ENCODE peak calls at places on chromosomes 13 and 19, in four cellular contexts. N is ELR; F is stimulated activated CD8-positive, alpha-beta memory T cell treated with anti-CD3 and anti-CD28 coated beads, Interleukin-4, amount 100 ng/mL, for 1 hour; U is ecto neural progenitor cell. Z is an unnamed sample.
A peak's percentile ranks its signal among the peaks of the same experiment; 100 is the strongest.

GRCh38 chr13:80168089-80168850 is 172.7 kb downstream of the SPRY2 start:
- DNase-seq in F (no peak), U (no peak), N (peak; percentile 42), Z (no peak)

GRCh38 chr19:15540435-15540834 is 32.1 kb downstream of the CYP4F22 start:
- DNase-seq in N (no peak), F (no peak), U (no peak), Z (no peak)

GRCh38 chr19:35845215-35846037 is 6.9 kb downstream of the NPHS1 start:
- DNase-seq in N (peak; percentile 30), U (no peak), F (no peak), Z (peak; percentile 37)

GRCh38 chr19:13022111-13022858 is 27.0 kb downstream of the NFIX start:
- DNase-seq in N (peak; percentile 28), F (no peak), U (no peak), Z (no peak)

GRCh38 chr19:10565028-10565566 is 713 bp downstream of the KRI1 start:
- DNase-seq in U (peak; percentile 72), F (no peak), N (peak; percentile 70), Z (peak; percentile 85)

GRCh38 chr19:4878491-4878968 is 11.1 kb upstream of the PLIN3 start:
- DNase-seq in N (no peak), U (peak; percentile 51), F (no peak), Z (no peak)

GRCh38 chr19:17090501-17091074 is 15.0 kb downstream of the MYO9B start:
- DNase-seq in N (peak; percentile 87), F (no peak), U (no peak), Z (no peak)

GRCh38 chr19:29548483-29549085 is 22.8 kb downstream of the VSTM2B start:
- DNase-seq in N (no peak), U (no peak), F (no peak), Z (no peak)

GRCh38 chr13:109788372-109789195 is 2.2 kb upstream of the IRS2 start:
- DNase-seq in N (no peak), U (no peak), F (no peak), Z (no peak)

GRCh38 chr19:3983936-3984583 is 1.2 kb downstream of the EEF2 start:
- DNase-seq in U (peak; percentile 55), F (no peak), N (peak; percentile 58), Z (no peak)

GRCh38 chr13:43597599-43597945 is 189.2 kb downstream of the ENOX1 start:
- DNase-seq in U (no peak), N (no peak), F (no peak), Z (no peak)

GRCh38 chr13:110057052-110057451 is 249.9 kb downstream of the COL4A1 start:
- DNase-seq in U (no peak), F (no peak), N (no peak), Z (no peak)

GRCh38 chr13:87123987-87124784 is 547.0 kb upstream of the SLITRK5 start:
- DNase-seq in U (peak; percentile 51), N (peak; percentile 97), F (no peak), Z (peak; percentile 75)

GRCh38 chr19:56314018-56314583 is 538 bp downstream of the ZSCAN5A start:
- DNase-seq in U (no peak), N (peak; percentile 1), F (no peak), Z (peak; percentile 86)

GRCh38 chr19:47023448-47023794 is 3.8 kb downstream of the NPAS1 start:
- DNase-seq in N (no peak), F (no peak), U (peak; percentile 37), Z (no peak)

GRCh38 chr13:96052655-96053002 is 572 bp downstream of the UGGT2 start:
- DNase-seq in U (no peak), N (peak; percentile 77), F (no peak), Z (peak; percentile 59)

GRCh38 chr13:47463726-47464125 is 537.3 kb downstream of the SUCLA2 start:
- DNase-seq in F (no peak), N (peak; percentile 77), U (peak; percentile 43), Z (no peak)

GRCh38 chr13:110062077-110062776 is 244.7 kb downstream of the COL4A1 start:
- DNase-seq in N (peak; percentile 36), F (no peak), U (no peak), Z (no peak)

GRCh38 chr19:52110780-52111179 is 15.2 kb upstream of the ZNF841 start:
- DNase-seq in F (no peak), N (no peak), U (no peak), Z (no peak)

GRCh38 chr19:4566402-4567051 is 7.0 kb upstream of the SEMA6B start:
- DNase-seq in N (no peak), U (no peak), F (no peak), Z (peak; percentile 41)

GRCh38 chr13:44171861-44172260 is 201.8 kb upstream of the SERP2 start:
- DNase-seq in F (no peak), N (no peak), U (no peak), Z (no peak)

GRCh38 chr19:16446108-16447014 is 25.4 kb downstream of the EPS15L1 start:
- DNase-seq in F (no peak), N (no peak), U (no peak), Z (no peak)

GRCh38 chr19:31095100-31095804 is 254.0 kb downstream of the TSHZ3 start:
- DNase-seq in F (no peak), N (no peak), U (no peak), Z (no peak)

GRCh38 chr19:48367855-48368254 is 3.7 kb downstream of the SYNGR4 start:
- DNase-seq in F (no peak), U (no peak), N (no peak), Z (no peak)

GRCh38 chr19:36113895-36114762 is 546 bp downstream of the POLR2I start:
- DNase-seq in N (peak; percentile 52), F (no peak), U (peak; percentile 51), Z (peak; percentile 73)

GRCh38 chr13:102089177-102089576 is 312.7 kb downstream of the FGF14 start:
- DNase-seq in N (peak; percentile 9), F (no peak), U (no peak), Z (peak; percentile 11)

GRCh38 chr19:7004313-7004931 is 16.8 kb downstream of the MBD3L2B start:
- DNase-seq in F (no peak), U (no peak), N (no peak), Z (peak; percentile 18)

GRCh38 chr19:53951436-53951835 is 11.3 kb upstream of the CACNG8 start:
- DNase-seq in N (no peak), U (no peak), F (no peak), Z (no peak)